ENCODE peak calls at places on chromosomes 13 and 19, in eight cellular contexts. One of them, this sample, is unnamed.

GRCh38 chr19:55066107-55066709 is 3.3 kb upstream of the RDH13 start:
- DNase-seq in breast epithelium: no peak
- DNase-seq in body of pancreas: no peak
- DNase-seq in gastrocnemius medialis: no peak
- DNase-seq in suprapubic skin: no peak
- DNase-seq in tibial nerve: no peak
- DNase-seq in H1: no peak
- DNase-seq in A549: no peak
- DNase-seq in this sample: no peak

GRCh38 chr13:86085890-86086289 is 286.7 kb upstream of the SLITRK6 start:
- DNase-seq in breast epithelium: no peak
- DNase-seq in suprapubic skin: no peak
- DNase-seq in body of pancreas: no peak
- DNase-seq in tibial nerve: no peak
- DNase-seq in gastrocnemius medialis: no peak
- DNase-seq in H1: no peak
- DNase-seq in A549: no peak
- DNase-seq in this sample: no peak

GRCh38 chr19:39582442-39582841 is 19.9 kb upstream of the LGALS13 start:
- DNase-seq in body of pancreas: no peak
- DNase-seq in breast epithelium: no peak
- DNase-seq in A549: no peak
- DNase-seq in gastrocnemius medialis: no peak
- DNase-seq in H1: no peak
- DNase-seq in suprapubic skin: no peak
- DNase-seq in tibial nerve: no peak
- DNase-seq in this sample: no peak

GRCh38 chr13:102729560-102730275 is 34.9 kb upstream of the METTL21C start:
- DNase-seq in gastrocnemius medialis: no peak
- DNase-seq in body of pancreas: no peak
- DNase-seq in tibial nerve: no peak
- DNase-seq in A549: peak; percentile 2
- DNase-seq in suprapubic skin: no peak
- DNase-seq in H1: no peak
- DNase-seq in breast epithelium: no peak
- DNase-seq in this sample: no peak

GRCh38 chr13:71968025-71968424 is 101.0 kb upstream of the DACH1 start:
- DNase-seq in breast epithelium: no peak
- DNase-seq in H1: no peak
- DNase-seq in tibial nerve: no peak
- DNase-seq in suprapubic skin: no peak
- DNase-seq in body of pancreas: no peak
- DNase-seq in gastrocnemius medialis: no peak
- DNase-seq in A549: no peak
- DNase-seq in this sample: no peak

GRCh38 chr19:46904114-46905060 is 43.6 kb downstream of the ARHGAP35 start:
- DNase-seq in A549: no peak
- DNase-seq in suprapubic skin: no peak
- DNase-seq in body of pancreas: peak; percentile 27
- DNase-seq in breast epithelium: no peak
- DNase-seq in tibial nerve: no peak
- DNase-seq in gastrocnemius medialis: no peak
- DNase-seq in H1: no peak
- DNase-seq in this sample: no peak

GRCh38 chr19:4077800-4078683 is 11.3 kb upstream of the ZBTB7A start:
- DNase-seq in body of pancreas: peak; percentile 49
- DNase-seq in tibial nerve: peak; percentile 73
- DNase-seq in gastrocnemius medialis: no peak
- DNase-seq in breast epithelium: peak; percentile 70
- DNase-seq in H1: no peak
- DNase-seq in suprapubic skin: no peak
- DNase-seq in A549: no peak
- DNase-seq in this sample: no peak

GRCh38 chr13:86080340-86080995 is 281.2 kb upstream of the SLITRK6 start:
- DNase-seq in gastrocnemius medialis: no peak
- DNase-seq in A549: no peak
- DNase-seq in suprapubic skin: no peak
- DNase-seq in H1: no peak
- DNase-seq in breast epithelium: no peak
- DNase-seq in tibial nerve: no peak
- DNase-seq in body of pancreas: no peak
- DNase-seq in this sample: no peak

GRCh38 chr13:100854091-100854490 is 179.5 kb upstream of the TMTC4 start:
- DNase-seq in breast epithelium: no peak
- DNase-seq in gastrocnemius medialis: no peak
- DNase-seq in tibial nerve: no peak
- DNase-seq in A549: no peak
- DNase-seq in body of pancreas: no peak
- DNase-seq in H1: no peak
- DNase-seq in suprapubic skin: no peak
- DNase-seq in this sample: no peak

GRCh38 chr19:31272707-31273106 is 76.5 kb downstream of the TSHZ3 start:
- DNase-seq in gastrocnemius medialis: no peak
- DNase-seq in tibial nerve: no peak
- DNase-seq in body of pancreas: no peak
- DNase-seq in breast epithelium: no peak
- DNase-seq in A549: no peak
- DNase-seq in H1: no peak
- DNase-seq in suprapubic skin: no peak
- DNase-seq in this sample: no peak

GRCh38 chr19:41421973-41422372 is 5.2 kb downstream of the B3GNT8 start:
- DNase-seq in body of pancreas: no peak
- DNase-seq in suprapubic skin: no peak
- DNase-seq in gastrocnemius medialis: no peak
- DNase-seq in H1: no peak
- DNase-seq in tibial nerve: no peak
- DNase-seq in breast epithelium: no peak
- DNase-seq in A549: no peak
- DNase-seq in this sample: no peak

GRCh38 chr19:3270908-3271307 is 46.4 kb downstream of the CELF5 start:
- DNase-seq in H1: no peak
- DNase-seq in breast epithelium: no peak
- DNase-seq in suprapubic skin: no peak
- DNase-seq in gastrocnemius medialis: no peak
- DNase-seq in A549: no peak
- DNase-seq in tibial nerve: no peak
- DNase-seq in body of pancreas: peak; percentile 39
- DNase-seq in this sample: no peak

GRCh38 chr13:72141845-72142470 is 275.0 kb upstream of the DACH1 start:
- DNase-seq in H1: no peak
- DNase-seq in A549: no peak
- DNase-seq in tibial nerve: no peak
- DNase-seq in body of pancreas: peak; percentile 22
- DNase-seq in gastrocnemius medialis: no peak
- DNase-seq in suprapubic skin: no peak
- DNase-seq in breast epithelium: no peak
- DNase-seq in this sample: peak; percentile 4

GRCh38 chr19:23999821-24000610 is 85.3 kb downstream of the ZNF726 start:
- DNase-seq in body of pancreas: no peak
- DNase-seq in suprapubic skin: no peak
- DNase-seq in tibial nerve: no peak
- DNase-seq in breast epithelium: no peak
- DNase-seq in gastrocnemius medialis: no peak
- DNase-seq in A549: no peak
- DNase-seq in H1: no peak
- DNase-seq in this sample: no peak

GRCh38 chr13:40064723-40065122 is 409.3 kb downstream of the COG6 start:
- DNase-seq in gastrocnemius medialis: no peak
- DNase-seq in breast epithelium: no peak
- DNase-seq in body of pancreas: peak; percentile 44
- DNase-seq in H1: no peak
- DNase-seq in A549: peak; percentile 5
- DNase-seq in tibial nerve: no peak
- DNase-seq in suprapubic skin: no peak
- DNase-seq in this sample: no peak

GRCh38 chr13:78623132-78623531 is 19.8 kb upstream of the POU4F1 start:
- DNase-seq in body of pancreas: no peak
- DNase-seq in gastrocnemius medialis: no peak
- DNase-seq in suprapubic skin: no peak
- DNase-seq in breast epithelium: no peak
- DNase-seq in A549: no peak
- DNase-seq in H1: no peak
- DNase-seq in tibial nerve: no peak
- DNase-seq in this sample: no peak

GRCh38 chr19:18001837-18002345 is 6.1 kb upstream of the ARRDC2 start:
- DNase-seq in tibial nerve: no peak
- DNase-seq in A549: no peak
- DNase-seq in H1: no peak
- DNase-seq in suprapubic skin: no peak
- DNase-seq in gastrocnemius medialis: no peak
- DNase-seq in body of pancreas: no peak
- DNase-seq in breast epithelium: no peak
- DNase-seq in this sample: no peak

GRCh38 chr13:111005364-111005763 is 90.5 kb upstream of the ANKRD10 start:
- DNase-seq in suprapubic skin: no peak
- DNase-seq in H1: no peak
- DNase-seq in breast epithelium: no peak
- DNase-seq in gastrocnemius medialis: no peak
- DNase-seq in A549: peak; percentile 2
- DNase-seq in tibial nerve: no peak
- DNase-seq in body of pancreas: no peak
- DNase-seq in this sample: no peak

GRCh38 chr13:23377603-23378002 is 55.9 kb downstream of the SACS start:
- DNase-seq in A549: no peak
- DNase-seq in H1: no peak
- DNase-seq in gastrocnemius medialis: no peak
- DNase-seq in tibial nerve: no peak
- DNase-seq in suprapubic skin: no peak
- DNase-seq in body of pancreas: no peak
- DNase-seq in breast epithelium: no peak
- DNase-seq in this sample: no peak

GRCh38 chr13:23372264-23372905 is 61.1 kb downstream of the SACS start:
- DNase-seq in H1: no peak
- DNase-seq in tibial nerve: no peak
- DNase-seq in body of pancreas: no peak
- DNase-seq in gastrocnemius medialis: no peak
- DNase-seq in breast epithelium: no peak
- DNase-seq in suprapubic skin: no peak
- DNase-seq in A549: no peak
- DNase-seq in this sample: no peak

GRCh38 chr13:23378009-23378632 is 55.4 kb downstream of the SACS start:
- DNase-seq in breast epithelium: no peak
- DNase-seq in H1: no peak
- DNase-seq in gastrocnemius medialis: no peak
- DNase-seq in A549: peak; percentile 38
- DNase-seq in body of pancreas: no peak
- DNase-seq in suprapubic skin: no peak
- DNase-seq in tibial nerve: no peak
- DNase-seq in this sample: no peak

GRCh38 chr13:23380534-23380933 is 53.0 kb downstream of the SACS start:
- DNase-seq in breast epithelium: no peak
- DNase-seq in A549: no peak
- DNase-seq in H1: no peak
- DNase-seq in body of pancreas: no peak
- DNase-seq in suprapubic skin: no peak
- DNase-seq in gastrocnemius medialis: no peak
- DNase-seq in tibial nerve: no peak
- DNase-seq in this sample: no peak

GRCh38 chr13:23375007-23375971 is 58.2 kb downstream of the SACS start:
- DNase-seq in breast epithelium: peak; percentile 94
- DNase-seq in gastrocnemius medialis: peak; percentile 95
- DNase-seq in body of pancreas: peak; percentile 96
- DNase-seq in A549: peak; percentile 67
- DNase-seq in suprapubic skin: peak; percentile 98
- DNase-seq in tibial nerve: peak; percentile 97
- DNase-seq in H1: peak; percentile 95
- DNase-seq in this sample: peak; percentile 93
- TF ChIP-seq POLR2A in breast epithelium: no peak
- TF ChIP-seq POLR2A in gastrocnemius medialis: peak; percentile 82
- TF ChIP-seq POLR2A in body of pancreas: no peak
- TF ChIP-seq POLR2A in A549: peak; percentile 52
- TF ChIP-seq POLR2A in suprapubic skin: peak; percentile 23
- TF ChIP-seq POLR2A in tibial nerve: peak; percentile 15
- TF ChIP-seq POLR2A in H1: peak; percentile 45
- TF ChIP-seq POLR2A in this sample: peak; percentile 52

DNA sequence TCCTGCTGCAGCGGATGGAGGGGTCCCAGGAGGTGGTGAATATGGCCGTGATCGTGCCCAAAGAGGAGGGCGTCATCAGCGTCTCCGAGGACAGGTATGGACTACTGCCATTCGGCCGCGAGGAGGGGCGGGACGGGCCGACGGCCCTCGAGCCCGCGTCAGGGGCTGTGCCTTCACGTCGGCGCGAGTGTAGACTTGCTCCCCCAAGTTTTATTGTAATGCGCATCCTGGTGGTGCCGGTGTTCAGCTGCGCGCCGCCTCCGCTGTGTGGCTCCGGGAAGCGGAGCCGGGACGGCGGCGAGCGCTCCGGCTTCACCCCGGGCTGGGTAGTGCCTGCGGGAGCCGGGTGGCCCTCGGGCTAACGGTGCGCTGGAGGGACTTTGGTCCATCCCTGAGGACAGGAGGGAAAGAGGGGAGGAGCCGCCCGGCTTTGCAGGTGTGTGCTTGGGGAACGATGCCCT is 499 bp downstream of the WDFY2 start:
- DNase-seq in tibial nerve: peak; percentile 32
- DNase-seq in suprapubic skin: peak; percentile 86
- DNase-seq in A549: peak; percentile 17
- DNase-seq in H1: peak; percentile 81
- DNase-seq in body of pancreas: peak; percentile 58
- DNase-seq in gastrocnemius medialis: peak; percentile 6
- DNase-seq in breast epithelium: peak; percentile 60
- DNase-seq in this sample: peak; percentile 55
- H3K27ac ChIP-seq in tibial nerve: peak overlapping the region; percentile 81
- H3K27ac ChIP-seq in suprapubic skin: peak overlapping the region; percentile 94
- H3K27ac ChIP-seq in A549: peak overlapping the region; percentile 95
- H3K27ac ChIP-seq in H1: peak overlapping the region; percentile 86
- H3K27ac ChIP-seq in body of pancreas: peak overlapping the region; percentile 93
- H3K27ac ChIP-seq in gastrocnemius medialis: peak overlapping the region; percentile 84
- H3K27ac ChIP-seq in breast epithelium: peak overlapping the region; percentile 94
- H3K27ac ChIP-seq in this sample: peak overlapping the region; percentile 91

DNA sequence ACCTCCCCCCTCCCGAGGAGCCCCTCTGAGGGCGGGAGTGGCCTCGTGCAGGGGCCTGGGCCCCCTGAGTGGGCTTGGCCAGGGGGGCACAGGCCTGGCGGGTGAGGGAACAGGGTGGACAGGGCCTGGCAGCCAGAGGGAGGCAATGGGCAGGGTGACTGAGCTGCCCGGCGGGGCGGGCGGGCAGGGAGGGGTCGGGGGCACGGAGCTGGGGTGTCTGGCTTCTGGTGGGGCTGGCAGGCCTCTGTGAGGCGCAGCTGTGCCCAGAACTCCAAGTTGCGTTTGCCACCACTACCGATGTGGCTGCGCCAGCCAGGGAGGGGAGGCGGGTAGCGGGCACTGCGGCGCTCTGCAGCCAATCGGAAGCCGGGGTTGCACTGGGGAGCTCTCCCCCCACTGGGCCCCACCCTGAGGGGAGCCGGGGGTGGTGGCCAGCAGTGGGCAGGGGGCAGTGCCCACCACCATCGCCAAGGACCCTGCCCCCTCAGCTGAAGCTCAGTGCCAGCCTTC is 7.2 kb downstream of the NFIX start:
- DNase-seq in tibial nerve: no peak
- DNase-seq in H1: no peak
- DNase-seq in suprapubic skin: no peak
- DNase-seq in gastrocnemius medialis: peak; percentile 60
- DNase-seq in body of pancreas: peak; percentile 45
- DNase-seq in A549: no peak
- DNase-seq in breast epithelium: no peak
- DNase-seq in this sample: peak; percentile 79
- TF ChIP-seq POLR2A in tibial nerve: no peak
- TF ChIP-seq POLR2A in H1: no peak
- TF ChIP-seq POLR2A in suprapubic skin: no peak
- TF ChIP-seq POLR2A in gastrocnemius medialis: peak; percentile 54
- TF ChIP-seq POLR2A in body of pancreas: no peak
- TF ChIP-seq POLR2A in A549: no peak
- TF ChIP-seq POLR2A in breast epithelium: no peak
- TF ChIP-seq POLR2A in this sample: peak; percentile 40

GRCh38 chr19:45322744-45323281 is at the start of gene CKM:
- DNase-seq in H1: no peak
- DNase-seq in A549: no peak
- DNase-seq in tibial nerve: no peak
- DNase-seq in gastrocnemius medialis: peak; percentile 53
- DNase-seq in breast epithelium: no peak
- DNase-seq in suprapubic skin: no peak
- DNase-seq in body of pancreas: no peak
- DNase-seq in this sample: no peak
- H3K27ac ChIP-seq in H1: no peak within 1 kb of the TSS
- H3K27ac ChIP-seq in A549: no peak within 1 kb of the TSS
- H3K27ac ChIP-seq in tibial nerve: no peak within 1 kb of the TSS
- H3K27ac ChIP-seq in gastrocnemius medialis: peak within 1 kb of the TSS; percentile 100
- H3K27ac ChIP-seq in breast epithelium: no peak within 1 kb of the TSS
- H3K27ac ChIP-seq in suprapubic skin: no peak within 1 kb of the TSS
- H3K27ac ChIP-seq in body of pancreas: no peak within 1 kb of the TSS
- H3K27ac ChIP-seq in this sample: no peak within 1 kb of the TSS

This sample was measured in prostate gland.